ENCODE peak calls at places on chromosome 13, in six cellular contexts. H, X, R, Z, L and A are unnamed samples.

GRCh38 chr13:42747399-42747873 is 33.9 kb upstream of the FAM216B start:
- DNase-seq in H (no peak), X (no peak), R (no peak), Z (no peak), L (no peak), A (peak; percentile 48)

GRCh38 chr13:65638572-65639168 is 1591.5 kb downstream of the PCDH9 start:
- DNase-seq in H (no peak), X (peak; percentile 47), R (no peak), Z (no peak), L (no peak), A (no peak)

GRCh38 chr13:44819245-44819644 is 170.0 kb downstream of the NUFIP1 start:
- DNase-seq in H (no peak), X (no peak), R (no peak), Z (no peak), L (no peak), A (no peak)

GRCh38 chr13:51970251-51970793 is 40.9 kb downstream of the ATP7B start:
- DNase-seq in H (no peak), X (no peak), R (no peak), Z (no peak), L (no peak), A (peak; percentile 63)

GRCh38 chr13:34748078-34748477 is 194.0 kb upstream of the NBEA start:
- DNase-seq in H (no peak), X (no peak), R (peak; percentile 64), Z (no peak), L (no peak), A (no peak)

GRCh38 chr13:84446972-84447700 is 564.9 kb upstream of the SLITRK1 start:
- DNase-seq in H (no peak), X (no peak), R (no peak), Z (no peak), L (no peak), A (no peak)

GRCh38 chr13:23518231-23518630 is 52.0 kb upstream of the TNFRSF19 start:
- DNase-seq in H (no peak), X (no peak), R (no peak), Z (no peak), L (no peak), A (no peak)

GRCh38 chr13:111114362-111115050 is 604 bp upstream of the ARHGEF7 start:
- DNase-seq in H (no peak), X (peak; percentile 53), R (peak; percentile 81), Z (no peak), L (no peak), A (no peak)

GRCh38 chr13:100645382-100645781 is 29.2 kb downstream of the TMTC4 start:
- DNase-seq in H (no peak), X (no peak), R (no peak), Z (no peak), L (no peak), A (no peak)

GRCh38 chr13:57874530-57874929 is 243.0 kb downstream of the PCDH17 start:
- DNase-seq in H (no peak), X (no peak), R (no peak), Z (no peak), L (no peak), A (no peak)

GRCh38 chr13:27170521-27171243 is 929 bp downstream of the USP12 start:
- DNase-seq in H (peak; percentile 13), X (peak; percentile 84), R (no peak), Z (peak; percentile 25), L (peak; percentile 49), A (peak; percentile 61)

GRCh38 chr13:25874907-25875306 is 176.9 kb downstream of the SHISA2 start:
- DNase-seq in H (peak; percentile 28), X (no peak), R (no peak), Z (peak; percentile 43), L (no peak), A (peak; percentile 65)

GRCh38 chr13:31556376-31556775 is 182.9 kb upstream of the RXFP2 start:
- DNase-seq in H (no peak), X (no peak), R (no peak), Z (no peak), L (no peak), A (no peak)

GRCh38 chr13:51793570-51794273 is 10.2 kb downstream of the DHRS12 start:
- DNase-seq in H (no peak), X (no peak), R (no peak), Z (no peak), L (peak; percentile 62), A (peak; percentile 72)

GRCh38 chr13:75705395-75705794 is 69.3 kb downstream of the LMO7 start:
- DNase-seq in H (no peak), X (no peak), R (no peak), Z (no peak), L (no peak), A (no peak)

GRCh38 chr13:41139296-41139966 is 6.8 kb upstream of the KBTBD6 start:
- DNase-seq in H (no peak), X (no peak), R (no peak), Z (no peak), L (no peak), A (no peak)

DNA sequence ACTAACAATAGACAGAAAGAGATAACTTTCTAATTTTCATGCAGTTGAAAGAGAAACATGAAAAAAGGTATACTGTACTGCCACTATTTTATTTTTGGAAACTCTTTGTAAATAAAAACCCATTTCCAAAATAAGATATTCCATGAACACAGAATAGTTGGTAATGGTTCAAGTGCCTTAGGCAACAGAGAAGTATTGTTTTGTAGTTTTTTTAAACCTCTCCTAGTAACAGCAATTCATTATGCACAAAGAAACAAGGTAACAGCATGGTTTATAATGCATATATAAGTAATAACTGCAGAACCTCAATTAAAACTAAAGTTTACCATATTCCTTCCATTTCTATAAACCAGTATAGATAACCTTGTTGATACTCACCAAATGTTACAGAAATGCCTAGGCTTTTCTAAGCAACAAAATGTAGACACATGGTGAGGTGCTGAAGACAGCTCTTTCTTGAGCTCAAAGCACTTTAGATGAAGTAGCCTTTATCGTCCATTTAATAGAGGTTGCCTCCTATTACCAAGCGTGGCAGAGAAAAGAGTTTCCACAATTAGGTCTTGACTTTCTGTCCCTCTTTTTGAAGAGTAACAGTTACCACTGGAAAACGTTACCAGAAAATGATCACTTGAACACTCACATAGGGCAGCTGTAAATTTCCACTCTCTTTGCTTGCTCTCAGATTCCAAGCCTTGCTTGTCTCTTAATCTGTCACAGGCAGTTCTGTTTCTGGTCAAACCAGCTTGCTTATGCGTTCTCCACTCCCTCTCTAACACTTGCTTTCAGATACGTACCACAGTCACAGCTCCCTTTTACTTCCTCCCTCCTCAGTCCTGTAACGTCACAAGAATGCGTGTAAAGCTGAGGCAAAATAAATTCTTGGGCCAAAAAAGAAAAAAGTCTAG is 42.9 kb downstream of the CAB39L start:
- DNase-seq in H (no peak), X (peak; percentile 22), R (no peak), Z (no peak), L (peak; percentile 50), A (no peak)
- H3K27ac ChIP-seq in H (no peak overlapping the region), X (no peak overlapping the region), R (peak overlapping the region; percentile 87), Z (no peak overlapping the region), L (peak overlapping the region; percentile 62), A (peak overlapping the region; percentile 56)

GRCh38 chr13:48531416-48532145 is 1.3 kb downstream of the RCBTB2 start:
- DNase-seq in H (no peak), X (peak; percentile 11), R (no peak), Z (no peak), L (no peak), A (no peak)

GRCh38 chr13:48532146-48532472 is 771 bp downstream of the RCBTB2 start:
- DNase-seq in H (no peak), X (peak; percentile 63), R (no peak), Z (no peak), L (no peak), A (no peak)

GRCh38 chr13:48532473-48533206 is at the start of gene RCBTB2:
- DNase-seq in H (peak; percentile 98), X (peak; percentile 99), R (peak; percentile 99), Z (peak; percentile 99), L (peak; percentile 97), A (peak; percentile 98)

GRCh38 chr13:48528720-48529119 is 4.2 kb downstream of the RCBTB2 start:
- DNase-seq in H (no peak), X (no peak), R (no peak), Z (no peak), L (no peak), A (no peak)

DNA sequence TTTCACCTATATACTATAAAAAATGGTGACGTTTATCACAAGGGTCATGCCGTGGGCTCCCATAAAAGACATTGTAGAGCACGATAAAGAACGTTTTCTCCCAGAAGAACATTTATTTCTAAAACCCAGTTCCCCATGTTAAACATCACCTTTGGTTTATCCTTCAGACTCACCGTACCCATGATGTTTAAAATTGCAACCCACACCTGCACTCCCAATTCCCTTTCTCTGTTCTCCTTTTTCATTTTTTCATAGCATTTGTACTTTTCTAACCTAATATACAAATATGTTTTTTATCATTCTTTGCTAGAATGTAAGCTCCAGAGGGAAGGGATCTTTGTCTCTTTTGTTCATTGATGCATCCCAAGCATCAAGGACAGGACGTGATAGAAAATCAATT is 2.0 kb downstream of the RCBTB2 start:
- DNase-seq in H (no peak), X (no peak), R (no peak), Z (no peak), L (no peak), A (no peak)
- H3K4me1 ChIP-seq in H (peaks cover 30% of the 10 kb centered on the region), X (peaks cover 17% of the 10 kb centered on the region), R (no peaks in the 10 kb centered on the region), Z (peaks cover 14% of the 10 kb centered on the region), L (no peaks in the 10 kb centered on the region), A (no peaks in the 10 kb centered on the region)

GRCh38 chr13:20442370-20442769 is 83.3 kb downstream of the CRYL1 start:
- DNase-seq in H (no peak), X (peak; percentile 26), R (no peak), Z (no peak), L (no peak), A (no peak)
- H3K27ac ChIP-seq in H (no peak overlapping the region), X (no peak overlapping the region), R (no peak overlapping the region), Z (no peak overlapping the region), L (no peak overlapping the region), A (no peak overlapping the region)

GRCh38 chr13:30039506-30039905 is 189.1 kb upstream of the UBL3 start:
- DNase-seq in H (no peak), X (no peak), R (no peak), Z (no peak), L (no peak), A (no peak)

GRCh38 chr13:30034448-30034795 is 184.0 kb upstream of the UBL3 start:
- DNase-seq in H (no peak), X (no peak), R (no peak), Z (no peak), L (no peak), A (no peak)

GRCh38 chr13:30037766-30038165 is 187.3 kb upstream of the UBL3 start:
- DNase-seq in H (no peak), X (no peak), R (no peak), Z (no peak), L (no peak), A (no peak)

GRCh38 chr13:30038884-30039283 is 188.5 kb upstream of the UBL3 start:
- DNase-seq in H (no peak), X (peak; percentile 10), R (no peak), Z (no peak), L (no peak), A (no peak)

GRCh38 chr13:30037306-30037705 is 186.9 kb upstream of the UBL3 start:
- DNase-seq in H (no peak), X (peak; percentile 64), R (no peak), Z (no peak), L (no peak), A (no peak)
- H3K4me1 ChIP-seq in H (no peaks in the 10 kb centered on the region), X (peaks cover 13% of the 10 kb centered on the region), R (no peaks in the 10 kb centered on the region), Z (no peaks in the 10 kb centered on the region), L (no peaks in the 10 kb centered on the region), A (no peaks in the 10 kb centered on the region)

DNA sequence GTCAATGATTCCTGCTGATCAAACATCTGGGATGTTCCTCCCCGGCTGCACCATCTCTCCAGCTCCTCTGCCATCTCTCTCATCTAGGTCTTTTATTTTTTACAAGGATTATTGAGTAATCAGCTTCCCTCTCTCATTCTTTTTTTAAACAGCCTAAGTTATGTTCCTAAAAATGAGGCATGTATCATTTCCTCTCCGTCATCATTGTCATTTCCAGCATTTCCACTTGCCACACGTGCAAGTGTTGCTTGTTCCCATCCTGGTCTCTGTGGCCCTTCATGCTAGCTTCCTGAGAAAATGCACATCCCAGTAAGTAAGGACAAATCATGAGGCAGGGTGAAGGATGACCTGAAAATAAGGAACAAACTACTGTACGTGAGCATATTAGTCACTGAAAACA is 102.7 kb upstream of the POSTN start:
- DNase-seq in H (no peak), X (no peak), R (no peak), Z (no peak), L (no peak), A (no peak)
- H3K27ac ChIP-seq in H (no peak overlapping the region), X (no peak overlapping the region), R (peak overlapping the region; percentile 73), Z (no peak overlapping the region), L (no peak overlapping the region), A (no peak overlapping the region)